ENCODE peak calls at places on chromosome 13, in four cellular contexts. O, M, F and V are unnamed samples.

GRCh38 chr13:96967248-96967745 is 27.0 kb downstream of the OXGR1 start:
- DNase-seq in F (no peak), O (no peak), M (no peak), V (no peak)

GRCh38 chr13:65638572-65639168 is 1591.5 kb downstream of the PCDH9 start:
- DNase-seq in M (peak), F (no peak), O (no peak), V (peak)

GRCh38 chr13:23567792-23568480 is 2.3 kb upstream of the TNFRSF19 start:
- DNase-seq in O (no peak), F (no peak), M (no peak), V (no peak)

GRCh38 chr13:67935655-67936054 is 705.5 kb upstream of the PCDH9 start:
- DNase-seq in F (no peak), O (no peak), M (no peak), V (no peak)

GRCh38 chr13:110294146-110294545 is 12.8 kb downstream of the COL4A1 start:
- DNase-seq in M (no peak), F (no peak), O (no peak), V (no peak)

GRCh38 chr13:24308068-24308445 is 1.3 kb upstream of the C1QTNF9 start:
- DNase-seq in M (no peak), F (no peak), O (no peak), V (no peak)

GRCh38 chr13:37369618-37370017 is 228.9 kb downstream of the POSTN start:
- DNase-seq in O (no peak), F (no peak), M (no peak), V (no peak)

GRCh38 chr13:38954291-38954690 is 36.3 kb downstream of the STOML3 start:
- DNase-seq in O (no peak), M (no peak), F (no peak), V (no peak)

GRCh38 chr13:97945792-97946419 is 7.6 kb upstream of the IPO5 start:
- DNase-seq in M (no peak), F (no peak), O (no peak), V (no peak)

GRCh38 chr13:30416471-30416870 is 5.8 kb upstream of the UBE2L5 start:
- DNase-seq in F (no peak), O (no peak), M (no peak), V (no peak)

GRCh38 chr13:112772539-112772909 is 82.7 kb downstream of the ATP11A start:
- DNase-seq in M (no peak), O (no peak), F (no peak), V (no peak)

GRCh38 chr13:52599853-52600603 is 42.2 kb upstream of the HNRNPA1L2 start:
- DNase-seq in O (no peak), M (no peak), F (no peak), V (no peak)

GRCh38 chr13:88707652-88708051 is 1036.5 kb downstream of the SLITRK5 start:
- DNase-seq in O (no peak), F (no peak), M (no peak), V (no peak)

GRCh38 chr13:109918179-109918651 is 131.8 kb upstream of the IRS2 start:
- DNase-seq in O (peak), M (no peak), F (no peak), V (no peak)

GRCh38 chr13:109271991-109272454 is 514.4 kb downstream of the IRS2 start:
- DNase-seq in O (no peak), F (no peak), M (no peak), V (no peak)

GRCh38 chr13:25069911-25070310 is 26.0 kb upstream of the PABPC3 start:
- DNase-seq in M (no peak), O (no peak), F (no peak), V (no peak)

GRCh38 chr13:20407759-20408158 is 117.9 kb downstream of the CRYL1 start:
- DNase-seq in F (no peak), M (no peak), O (no peak), V (no peak)

GRCh38 chr13:29494520-29494919 is 101.0 kb downstream of the SLC7A1 start:
- DNase-seq in O (no peak), F (no peak), M (no peak), V (no peak)

GRCh38 chr13:50377726-50378270 is 362.6 kb downstream of the KCNRG start:
- DNase-seq in M (no peak), O (no peak), F (no peak), V (no peak)